ENCODE peak calls at places on chromosomes 13 and 19, in nine cellular contexts. A is bronchial epithelial cell, O is osteocyte, P is HFFc6, V is lower lobe of right lung, B is tibial nerve, L is A549, E is heart right ventricle, Q is HCT116. D is an unnamed sample.

GRCh38 chr19:14198384-14199376 is 7.3 kb downstream of the ADGRL1 start:
- DNase-seq in A (no peak), O (no peak), P (no peak), V (no peak), B (no peak), L (peak), E (no peak), Q (no peak), D (no peak)

GRCh38 chr13:50357586-50358118 is 342.4 kb downstream of the KCNRG start:
- DNase-seq in A (peak), O (no peak), P (peak), V (no peak), B (no peak), L (no peak), E (peak), Q (no peak), D (no peak)

GRCh38 chr13:42876810-42877550 is 95.6 kb downstream of the FAM216B start:
- DNase-seq in A (peak), O (no peak), P (peak), V (no peak), B (no peak), L (no peak), E (no peak), Q (no peak), D (no peak)

GRCh38 chr19:29515706-29516357 is 10.0 kb upstream of the VSTM2B start:
- DNase-seq in A (no peak), O (no peak), P (no peak), V (peak), B (no peak), L (no peak), E (no peak), Q (no peak), D (no peak)

GRCh38 chr13:63636231-63636993 is 2220.8 kb upstream of the PCDH20 start:
- DNase-seq in A (no peak), O (no peak), P (no peak), V (no peak), B (no peak), L (peak), E (no peak), Q (peak), D (no peak)

GRCh38 chr19:58476498-58477015 is 405 bp downstream of the ZNF446 start:
- DNase-seq in A (no peak), O (no peak), P (peak), V (no peak), B (no peak), L (peak), E (peak), Q (no peak), D (peak)

GRCh38 chr13:56510836-56511235 is 629.9 kb upstream of the PRR20A start:
- DNase-seq in A (no peak), O (no peak), P (no peak), V (no peak), B (no peak), L (no peak), E (no peak), Q (no peak), D (no peak)

GRCh38 chr13:114146629-114147028 is 14.2 kb upstream of the RASA3 start:
- DNase-seq in A (no peak), O (no peak), P (no peak), V (no peak), B (no peak), L (no peak), E (no peak), Q (no peak), D (no peak)

GRCh38 chr13:81872581-81872980 is 1531.7 kb upstream of the SPRY2 start:
- DNase-seq in A (peak), O (no peak), P (no peak), V (no peak), B (no peak), L (peak), E (no peak), Q (peak), D (no peak)

GRCh38 chr19:36489920-36490415 is 607 bp upstream of the ZNF566 start:
- DNase-seq in A (no peak), O (no peak), P (peak), V (peak), B (peak), L (peak), E (no peak), Q (no peak), D (peak)

GRCh38 chr13:74306496-74306895 is 172.3 kb upstream of the KLF12 start:
- DNase-seq in A (no peak), O (no peak), P (peak), V (no peak), B (no peak), L (no peak), E (no peak), Q (no peak), D (no peak)

GRCh38 chr13:101291647-101292515 is 124.4 kb downstream of the NALCN start:
- DNase-seq in A (no peak), O (no peak), P (no peak), V (no peak), B (no peak), L (no peak), E (no peak), Q (no peak), D (no peak)

GRCh38 chr13:101298517-101298916 is 117.8 kb downstream of the NALCN start:
- DNase-seq in A (peak), O (no peak), P (no peak), V (no peak), B (no peak), L (no peak), E (no peak), Q (no peak), D (no peak)

GRCh38 chr13:51956717-51957116 is 54.5 kb downstream of the ATP7B start:
- DNase-seq in A (no peak), O (no peak), P (no peak), V (no peak), B (no peak), L (no peak), E (no peak), Q (no peak), D (no peak)

GRCh38 chr13:62611343-62611742 is 1195.7 kb upstream of the PCDH20 start:
- DNase-seq in A (no peak), O (no peak), P (no peak), V (no peak), B (no peak), L (no peak), E (no peak), Q (no peak), D (no peak)

GRCh38 chr19:46887240-46887782 is 26.5 kb downstream of the ARHGAP35 start:
- DNase-seq in A (no peak), O (no peak), P (no peak), V (no peak), B (no peak), L (no peak), E (no peak), Q (no peak), D (no peak)

GRCh38 chr19:50479761-50480251 is 3.2 kb upstream of the GARIN5A start:
- DNase-seq in A (no peak), O (no peak), P (no peak), V (no peak), B (no peak), L (no peak), E (no peak), Q (no peak), D (no peak)

GRCh38 chr19:50476943-50477264 is 256 bp upstream of the GARIN5A start:
- DNase-seq in A (no peak), O (no peak), P (no peak), V (no peak), B (no peak), L (no peak), E (no peak), Q (no peak), D (no peak)

GRCh38 chr19:50477751-50478515 is 1.3 kb upstream of the GARIN5A start:
- DNase-seq in A (no peak), O (no peak), P (no peak), V (no peak), B (no peak), L (no peak), E (no peak), Q (no peak), D (no peak)

GRCh38 chr19:50480281-50481111 is 3.8 kb upstream of the GARIN5A start:
- DNase-seq in A (no peak), O (no peak), P (no peak), V (no peak), B (no peak), L (no peak), E (no peak), Q (no peak), D (no peak)

GRCh38 chr19:50478901-50479715 is 2.5 kb upstream of the GARIN5A start:
- DNase-seq in A (no peak), O (no peak), P (no peak), V (no peak), B (no peak), L (peak), E (no peak), Q (no peak), D (no peak)
- TF ChIP-seq CTCF in A (peak), O (peak), P (peak), V (peak), B (no peak), L (peak), E (peak), Q (peak), D (no peak)

GRCh38 chr19:35257113-35257461 is 8.3 kb downstream of the LSR start:
- DNase-seq in A (no peak), O (peak), P (no peak), V (no peak), B (no peak), L (no peak), E (no peak), Q (no peak), D (no peak)
- TF ChIP-seq CTCF in A (no peak), O (no peak), P (no peak), V (no peak), B (no peak), L (no peak), E (no peak), Q (no peak), D (no peak)

GRCh38 chr19:19181614-19182013 is 10.3 kb downstream of the BORCS8 start:
- DNase-seq in A (no peak), O (no peak), P (no peak), V (no peak), B (no peak), L (no peak), E (no peak), Q (no peak), D (no peak)
- TF ChIP-seq CTCF in A (no peak), O (no peak), P (no peak), V (no peak), B (no peak), L (no peak), E (no peak), Q (no peak), D (no peak)

GRCh38 chr13:75481176-75482069 is 546 bp downstream of the TBC1D4 start:
- DNase-seq in A (no peak), O (peak), P (no peak), V (peak), B (no peak), L (peak), E (peak), Q (no peak), D (no peak)

GRCh38 chr13:75480691-75481175 is 1.2 kb downstream of the TBC1D4 start:
- DNase-seq in A (peak), O (no peak), P (peak), V (peak), B (peak), L (peak), E (peak), Q (peak), D (no peak)

GRCh38 chr13:75482070-75482819 is at the start of gene TBC1D4:
- DNase-seq in A (peak), O (peak), P (peak), V (peak), B (peak), L (peak), E (peak), Q (peak), D (peak)

GRCh38 chr13:75485286-75486062 is 3.5 kb upstream of the TBC1D4 start:
- DNase-seq in A (peak), O (no peak), P (peak), V (no peak), B (no peak), L (peak), E (no peak), Q (peak), D (no peak)

DNA sequence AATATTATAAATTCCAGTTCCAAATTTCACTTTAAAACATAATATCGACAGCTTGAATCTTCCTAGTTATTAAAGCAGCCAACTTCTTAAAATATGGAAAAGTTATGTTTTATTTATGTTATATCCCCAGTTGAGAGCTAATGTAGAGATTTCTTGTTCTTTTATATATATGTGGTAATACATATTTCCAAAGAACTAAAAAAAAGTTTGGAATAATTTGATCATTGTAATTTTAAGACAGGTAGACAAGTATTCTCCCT is 781 bp upstream of the TBC1D4 start:
- DNase-seq in A (no peak), O (no peak), P (no peak), V (no peak), B (no peak), L (no peak), E (no peak), Q (no peak), D (no peak)
- TF ChIP-seq CTCF in A (no peak), O (no peak), P (peak), V (no peak), B (no peak), L (no peak), E (no peak), Q (no peak), D (no peak)

DNA sequence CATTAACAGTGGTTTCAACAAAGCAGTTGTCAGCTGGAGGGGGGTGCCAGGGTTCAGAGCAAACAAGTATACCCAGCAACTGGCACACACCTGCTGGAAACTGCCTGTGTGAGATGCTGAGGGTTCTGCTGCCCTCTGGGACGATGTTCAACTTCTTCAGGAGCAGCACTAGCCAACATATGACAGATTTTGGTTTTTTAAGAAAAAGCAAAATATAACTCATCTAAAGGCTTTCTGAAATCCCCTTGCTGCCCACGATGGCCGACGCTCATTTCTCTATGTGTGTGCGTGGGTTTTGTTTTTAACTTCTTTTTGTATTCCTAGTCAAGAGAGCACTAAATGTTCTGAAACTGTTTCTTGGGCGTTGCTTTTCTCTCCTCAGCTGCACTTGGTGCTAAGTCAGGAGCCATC is 79.9 kb downstream of the MRPL57 start:
- DNase-seq in A (no peak), O (no peak), P (no peak), V (no peak), B (no peak), L (no peak), E (no peak), Q (no peak), D (no peak)
- TF ChIP-seq CTCF in A (no peak), O (no peak), P (no peak), V (no peak), B (no peak), L (no peak), E (no peak), Q (no peak), D (no peak)

GRCh38 chr13:19169991-19170390 is 11.6 kb downstream of the TUBA3C start:
- DNase-seq in A (no peak), O (no peak), P (no peak), V (no peak), B (no peak), L (no peak), E (no peak), Q (no peak), D (no peak)
- TF ChIP-seq CTCF in A (no peak), O (no peak), P (no peak), V (no peak), B (no peak), L (no peak), E (no peak), Q (no peak), D (no peak)

GRCh38 chr19:6393074-6393981 is at the start of gene GTF2F1:
- DNase-seq in A (peak), O (peak), P (peak), V (peak), B (peak), L (peak), E (peak), Q (peak), D (peak)
- TF ChIP-seq CTCF in A (peak), O (no peak), P (peak), V (peak), B (no peak), L (no peak), E (peak), Q (no peak), D (peak)